ENCODE peak calls at places on chromosomes 12 and 14, in six cellular contexts. One of them, this sample, is unnamed. For H3K9me2, the result is how much of the 10 kb centered on the place peaks cover.

GRCh38 chr12:132642846-132643835 is 24.6 kb downstream of the P2RX2 start:
- DNase-seq in HCT116: no peak
- DNase-seq in OCI-LY7: no peak
- DNase-seq in GM23248: no peak
- DNase-seq in hepatocyte: no peak
- DNase-seq in MM.1S: no peak
- DNase-seq in this sample: no peak

GRCh38 chr12:4985820-4986219 is 57.9 kb upstream of the KCNA5 start:
- DNase-seq in HCT116: no peak
- DNase-seq in OCI-LY7: no peak
- DNase-seq in GM23248: no peak
- DNase-seq in hepatocyte: no peak
- DNase-seq in MM.1S: no peak
- DNase-seq in this sample: no peak

GRCh38 chr14:31320216-31320615 is 100.1 kb downstream of the HEATR5A start:
- DNase-seq in HCT116: no peak
- DNase-seq in OCI-LY7: no peak
- DNase-seq in GM23248: no peak
- DNase-seq in hepatocyte: no peak
- DNase-seq in MM.1S: no peak
- DNase-seq in this sample: no peak

GRCh38 chr14:61695695-61696527 is 598 bp downstream of the HIF1A start:
- DNase-seq in HCT116: no peak
- DNase-seq in OCI-LY7: peak
- DNase-seq in GM23248: peak
- DNase-seq in hepatocyte: peak
- DNase-seq in MM.1S: no peak
- DNase-seq in this sample: peak

GRCh38 chr12:103814436-103814835 is 26.6 kb downstream of the NT5DC3 start:
- DNase-seq in HCT116: no peak
- DNase-seq in OCI-LY7: no peak
- DNase-seq in GM23248: no peak
- DNase-seq in hepatocyte: no peak
- DNase-seq in MM.1S: no peak
- DNase-seq in this sample: no peak

GRCh38 chr14:50320279-50320678 is 8.2 kb downstream of the DMAC2L start:
- DNase-seq in HCT116: no peak
- DNase-seq in OCI-LY7: no peak
- DNase-seq in GM23248: peak
- DNase-seq in hepatocyte: no peak
- DNase-seq in MM.1S: peak
- DNase-seq in this sample: peak

GRCh38 chr12:12209675-12210074 is 57.2 kb downstream of the LRP6 start:
- DNase-seq in HCT116: no peak
- DNase-seq in OCI-LY7: no peak
- DNase-seq in GM23248: no peak
- DNase-seq in hepatocyte: no peak
- DNase-seq in MM.1S: no peak
- DNase-seq in this sample: no peak

GRCh38 chr14:103257211-103257962 is 76.7 kb upstream of the EIF5 start:
- DNase-seq in HCT116: no peak
- DNase-seq in OCI-LY7: no peak
- DNase-seq in GM23248: peak
- DNase-seq in hepatocyte: no peak
- DNase-seq in MM.1S: no peak
- DNase-seq in this sample: no peak

GRCh38 chr14:33362934-33363333 is 424.3 kb downstream of the NPAS3 start:
- DNase-seq in HCT116: no peak
- DNase-seq in OCI-LY7: no peak
- DNase-seq in GM23248: no peak
- DNase-seq in hepatocyte: no peak
- DNase-seq in MM.1S: no peak
- DNase-seq in this sample: no peak

GRCh38 chr12:63985945-63986344 is 141.4 kb downstream of the SRGAP1 start:
- DNase-seq in HCT116: no peak
- DNase-seq in OCI-LY7: no peak
- DNase-seq in GM23248: no peak
- DNase-seq in hepatocyte: no peak
- DNase-seq in MM.1S: no peak
- DNase-seq in this sample: no peak

GRCh38 chr14:30283822-30284446 is 275.0 kb upstream of the G2E3 start:
- DNase-seq in HCT116: peak
- DNase-seq in OCI-LY7: peak
- DNase-seq in GM23248: peak
- DNase-seq in hepatocyte: peak
- DNase-seq in MM.1S: peak
- DNase-seq in this sample: peak

GRCh38 chr12:109134186-109134917 is 18.0 kb downstream of the ACACB start:
- DNase-seq in HCT116: peak
- DNase-seq in OCI-LY7: no peak
- DNase-seq in GM23248: peak
- DNase-seq in hepatocyte: no peak
- DNase-seq in MM.1S: no peak
- DNase-seq in this sample: no peak

GRCh38 chr12:13347241-13348043 is 150.9 kb downstream of the EMP1 start:
- DNase-seq in HCT116: peak
- DNase-seq in OCI-LY7: no peak
- DNase-seq in GM23248: peak
- DNase-seq in hepatocyte: peak
- DNase-seq in MM.1S: no peak
- DNase-seq in this sample: no peak

GRCh38 chr14:45679852-45680251 is 426.9 kb upstream of the MIS18BP1 start:
- DNase-seq in HCT116: peak
- DNase-seq in OCI-LY7: no peak
- DNase-seq in GM23248: peak
- DNase-seq in hepatocyte: no peak
- DNase-seq in MM.1S: no peak
- DNase-seq in this sample: no peak

GRCh38 chr12:57626111-57626928 is 6.7 kb downstream of the B4GALNT1 start:
- DNase-seq in HCT116: no peak
- DNase-seq in OCI-LY7: no peak
- DNase-seq in GM23248: no peak
- DNase-seq in hepatocyte: no peak
- DNase-seq in MM.1S: no peak
- DNase-seq in this sample: no peak

GRCh38 chr14:52802597-52802996 is 11.2 kb upstream of the GNPNAT1 start:
- DNase-seq in HCT116: no peak
- DNase-seq in OCI-LY7: no peak
- DNase-seq in GM23248: peak
- DNase-seq in hepatocyte: no peak
- DNase-seq in MM.1S: no peak
- DNase-seq in this sample: no peak

GRCh38 chr12:105485926-105486325 is 155.4 kb downstream of the C12orf75 start:
- DNase-seq in HCT116: no peak
- DNase-seq in OCI-LY7: no peak
- DNase-seq in GM23248: peak
- DNase-seq in hepatocyte: no peak
- DNase-seq in MM.1S: no peak
- DNase-seq in this sample: no peak

GRCh38 chr14:89294060-89294459 is 123.0 kb downstream of the FOXN3 start:
- DNase-seq in HCT116: no peak
- DNase-seq in OCI-LY7: no peak
- DNase-seq in GM23248: no peak
- DNase-seq in hepatocyte: no peak
- DNase-seq in MM.1S: no peak
- DNase-seq in this sample: no peak

GRCh38 chr12:3035815-3036702 is 41.1 kb upstream of the TSPAN9 start:
- DNase-seq in HCT116: no peak
- DNase-seq in OCI-LY7: no peak
- DNase-seq in GM23248: peak
- DNase-seq in hepatocyte: no peak
- DNase-seq in MM.1S: no peak
- DNase-seq in this sample: peak

GRCh38 chr12:9786726-9787339 is 26.1 kb upstream of the CD69 start:
- DNase-seq in HCT116: no peak
- DNase-seq in OCI-LY7: no peak
- DNase-seq in GM23248: no peak
- DNase-seq in hepatocyte: no peak
- DNase-seq in MM.1S: no peak
- DNase-seq in this sample: no peak

GRCh38 chr12:104177663-104178501 is 37.7 kb upstream of the TXNRD1 start:
- DNase-seq in HCT116: peak
- DNase-seq in OCI-LY7: no peak
- DNase-seq in GM23248: peak
- DNase-seq in hepatocyte: peak
- DNase-seq in MM.1S: no peak
- DNase-seq in this sample: no peak

GRCh38 chr14:89267656-89268055 is 149.4 kb downstream of the FOXN3 start:
- DNase-seq in HCT116: no peak
- DNase-seq in OCI-LY7: no peak
- DNase-seq in GM23248: no peak
- DNase-seq in hepatocyte: no peak
- DNase-seq in MM.1S: no peak
- DNase-seq in this sample: no peak

GRCh38 chr12:90504806-90505205 is 450.2 kb downstream of the CCER1 start:
- DNase-seq in HCT116: no peak
- DNase-seq in OCI-LY7: no peak
- DNase-seq in GM23248: no peak
- DNase-seq in hepatocyte: no peak
- DNase-seq in MM.1S: no peak
- DNase-seq in this sample: no peak

GRCh38 chr12:106508966-106509365 is 73.8 kb upstream of the RFX4 start:
- DNase-seq in HCT116: no peak
- DNase-seq in OCI-LY7: no peak
- DNase-seq in GM23248: peak
- DNase-seq in hepatocyte: no peak
- DNase-seq in MM.1S: no peak
- DNase-seq in this sample: no peak

GRCh38 chr14:74524076-74524812 is 30.7 kb downstream of the ISCA2 start:
- DNase-seq in HCT116: no peak
- DNase-seq in OCI-LY7: no peak
- DNase-seq in GM23248: peak
- DNase-seq in hepatocyte: no peak
- DNase-seq in MM.1S: no peak
- DNase-seq in this sample: no peak

GRCh38 chr12:80241576-80242273 is 142.4 kb downstream of the OTOGL start:
- DNase-seq in HCT116: no peak
- DNase-seq in OCI-LY7: no peak
- DNase-seq in GM23248: peak
- DNase-seq in hepatocyte: no peak
- DNase-seq in MM.1S: no peak
- DNase-seq in this sample: no peak

GRCh38 chr14:36976571-36977023 is 195.8 kb downstream of the SLC25A21 start:
- DNase-seq in HCT116: no peak
- DNase-seq in OCI-LY7: no peak
- DNase-seq in GM23248: peak
- DNase-seq in hepatocyte: no peak
- DNase-seq in MM.1S: no peak
- DNase-seq in this sample: no peak

GRCh38 chr12:32217354-32218310 is 111.0 kb downstream of the BICD1 start:
- DNase-seq in HCT116: no peak
- DNase-seq in OCI-LY7: peak
- DNase-seq in GM23248: peak
- DNase-seq in hepatocyte: no peak
- DNase-seq in MM.1S: no peak
- DNase-seq in this sample: no peak

GRCh38 chr12:104575442-104575841 is 118.7 kb downstream of the CHST11 start:
- DNase-seq in HCT116: no peak
- DNase-seq in OCI-LY7: peak
- DNase-seq in GM23248: no peak
- DNase-seq in hepatocyte: no peak
- DNase-seq in MM.1S: no peak
- DNase-seq in this sample: no peak

GRCh38 chr12:56151672-56152131 is 685 bp upstream of the MYL6B start:
- DNase-seq in HCT116: peak
- DNase-seq in OCI-LY7: peak
- DNase-seq in GM23248: peak
- DNase-seq in hepatocyte: peak
- DNase-seq in MM.1S: peak
- DNase-seq in this sample: peak

GRCh38 chr14:60981626-60982455 is 796 bp downstream of the SLC38A6 start:
- DNase-seq in HCT116: no peak
- DNase-seq in OCI-LY7: no peak
- DNase-seq in GM23248: peak
- DNase-seq in hepatocyte: peak
- DNase-seq in MM.1S: no peak
- DNase-seq in this sample: peak

GRCh38 chr12:124393831-124394230 is 98.9 kb downstream of the RFLNA start:
- DNase-seq in HCT116: no peak
- DNase-seq in OCI-LY7: no peak
- DNase-seq in GM23248: no peak
- DNase-seq in hepatocyte: no peak
- DNase-seq in MM.1S: no peak
- DNase-seq in this sample: no peak

GRCh38 chr12:50251619-50252300 is 31.6 kb downstream of the LIMA1 start:
- DNase-seq in HCT116: no peak
- DNase-seq in OCI-LY7: no peak
- DNase-seq in GM23248: no peak
- DNase-seq in hepatocyte: no peak
- DNase-seq in MM.1S: no peak
- DNase-seq in this sample: no peak

DNA sequence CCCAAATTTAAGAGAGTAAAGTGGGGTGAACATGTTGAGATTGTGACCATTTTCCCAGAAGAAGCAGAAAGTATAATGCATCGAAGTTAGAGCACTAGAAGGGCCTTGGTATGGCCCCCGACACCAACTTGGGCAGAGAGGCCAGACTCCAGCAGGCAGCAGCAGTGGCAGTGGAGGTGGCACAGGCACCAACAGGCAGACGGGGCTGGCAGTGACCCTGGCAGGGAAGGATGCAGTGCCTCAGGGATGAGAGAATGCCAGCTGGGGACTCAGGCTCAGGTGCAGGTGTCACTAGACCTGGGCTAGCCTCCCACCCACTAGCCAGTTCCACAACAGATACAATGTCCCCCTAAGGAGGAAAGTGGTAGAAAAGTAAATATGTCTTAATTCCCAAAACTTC is 27.7 kb upstream of the AMIGO2 start:
- DNase-seq in HCT116: no peak
- DNase-seq in OCI-LY7: no peak
- DNase-seq in GM23248: no peak
- DNase-seq in hepatocyte: no peak
- DNase-seq in MM.1S: no peak
- DNase-seq in this sample: no peak
- H3K9me2 ChIP-seq in HCT116: under half
- H3K9me2 ChIP-seq in OCI-LY7: under half
- H3K9me2 ChIP-seq in GM23248: under half
- H3K9me2 ChIP-seq in hepatocyte: under half
- H3K9me2 ChIP-seq in MM.1S: under half
- H3K9me2 ChIP-seq in this sample: under half

GRCh38 chr14:98458702-98459101 is 813.3 kb downstream of the BCL11B start:
- DNase-seq in HCT116: no peak
- DNase-seq in OCI-LY7: no peak
- DNase-seq in GM23248: no peak
- DNase-seq in hepatocyte: no peak
- DNase-seq in MM.1S: no peak
- DNase-seq in this sample: no peak
- H3K9me2 ChIP-seq in HCT116: under half
- H3K9me2 ChIP-seq in OCI-LY7: under half
- H3K9me2 ChIP-seq in GM23248: under half
- H3K9me2 ChIP-seq in hepatocyte: under half
- H3K9me2 ChIP-seq in MM.1S: under half
- H3K9me2 ChIP-seq in this sample: under half

GRCh38 chr12:1318327-1319031 is 275.9 kb downstream of the FBXL14 start:
- DNase-seq in HCT116: no peak
- DNase-seq in OCI-LY7: peak
- DNase-seq in GM23248: peak
- DNase-seq in hepatocyte: peak
- DNase-seq in MM.1S: no peak
- DNase-seq in this sample: peak
- H3K9me2 ChIP-seq in HCT116: under half
- H3K9me2 ChIP-seq in OCI-LY7: under half
- H3K9me2 ChIP-seq in GM23248: under half
- H3K9me2 ChIP-seq in hepatocyte: under half
- H3K9me2 ChIP-seq in MM.1S: under half
- H3K9me2 ChIP-seq in this sample: under half

GRCh38 chr14:67173719-67174118 is 15.5 kb upstream of the GARIN2 start:
- DNase-seq in HCT116: no peak
- DNase-seq in OCI-LY7: no peak
- DNase-seq in GM23248: no peak
- DNase-seq in hepatocyte: no peak
- DNase-seq in MM.1S: no peak
- DNase-seq in this sample: no peak
- H3K9me2 ChIP-seq in HCT116: under half
- H3K9me2 ChIP-seq in OCI-LY7: under half
- H3K9me2 ChIP-seq in GM23248: under half
- H3K9me2 ChIP-seq in hepatocyte: under half
- H3K9me2 ChIP-seq in MM.1S: under half
- H3K9me2 ChIP-seq in this sample: under half

This sample was measured in Karpas-422.